ENCODE peak calls at places on chromosome 19, in seven cellular contexts. U is left lung, R is esophagus squamous epithelium, X is SJSA1, B is cardiac muscle cell, Z is mucosa of descending colon, K is PC-9. W is an unnamed sample. For H3K36me3, the result is how much of the 10 kb centered on the place peaks cover.

GRCh38 chr19:33394006-33394722 is 20.7 kb downstream of the CEBPG start:
- DNase-seq in U (peak), R (no peak), X (peak), B (peak), Z (peak), K (no peak), W (no peak)

GRCh38 chr19:18418725-18419194 is 438 bp upstream of the SSBP4 start:
- DNase-seq in U (peak), R (no peak), X (no peak), B (no peak), Z (peak), K (no peak), W (no peak)

GRCh38 chr19:54294539-54294938 is 13.6 kb upstream of the LILRB2 start:
- DNase-seq in U (no peak), R (no peak), X (no peak), B (no peak), Z (no peak), K (no peak), W (no peak)

GRCh38 chr19:3670796-3671679 is 29.2 kb downstream of the PIP5K1C start:
- DNase-seq in U (peak), R (no peak), X (peak), B (peak), Z (no peak), K (no peak), W (no peak)

GRCh38 chr19:31531326-31531725 is 182.1 kb upstream of the TSHZ3 start:
- DNase-seq in U (no peak), R (no peak), X (no peak), B (no peak), Z (no peak), K (no peak), W (no peak)

GRCh38 chr19:4649392-4650094 is 10.2 kb downstream of the TNFAIP8L1 start:
- DNase-seq in U (no peak), R (no peak), X (no peak), B (no peak), Z (no peak), K (no peak), W (no peak)

GRCh38 chr19:32373614-32374295 is 28.3 kb downstream of the ZNF507 start:
- DNase-seq in U (no peak), R (no peak), X (peak), B (peak), Z (no peak), K (peak), W (no peak)

GRCh38 chr19:55152017-55152416 is 3.0 kb upstream of the TNNT1 start:
- DNase-seq in U (no peak), R (no peak), X (no peak), B (no peak), Z (no peak), K (no peak), W (peak)

GRCh38 chr19:28705008-28705407 is 507.9 kb downstream of the UQCRFS1 start:
- DNase-seq in U (no peak), R (no peak), X (peak), B (peak), Z (no peak), K (peak), W (no peak)

GRCh38 chr19:33048806-33049676 is 15.6 kb downstream of the RHPN2 start:
- DNase-seq in U (no peak), R (no peak), X (no peak), B (peak), Z (no peak), K (peak), W (no peak)

GRCh38 chr19:54154603-54155345 is 4.7 kb downstream of the LENG1 start:
- DNase-seq in U (no peak), R (no peak), X (no peak), B (no peak), Z (no peak), K (peak), W (no peak)

GRCh38 chr19:50450369-50451222 is 17.9 kb downstream of the MYBPC2 start:
- DNase-seq in U (peak), R (no peak), X (no peak), B (no peak), Z (no peak), K (no peak), W (no peak)

GRCh38 chr19:2329528-2329927 is 1.0 kb downstream of the SPPL2B start:
- DNase-seq in U (no peak), R (no peak), X (no peak), B (no peak), Z (no peak), K (no peak), W (no peak)

GRCh38 chr19:3510727-3511126 is 4.6 kb downstream of the FZR1 start:
- DNase-seq in U (peak), R (no peak), X (no peak), B (no peak), Z (no peak), K (no peak), W (no peak)

GRCh38 chr19:8654591-8655339 is 24.3 kb downstream of the NFILZ start:
- DNase-seq in U (peak), R (no peak), X (peak), B (peak), Z (peak), K (no peak), W (no peak)

GRCh38 chr19:33878136-33878535 is 81.5 kb downstream of the KCTD15 start:
- DNase-seq in U (no peak), R (no peak), X (no peak), B (no peak), Z (no peak), K (no peak), W (no peak)

GRCh38 chr19:54473983-54474382 is 887 bp upstream of the CDC42EP5 start:
- DNase-seq in U (no peak), R (no peak), X (no peak), B (no peak), Z (no peak), K (no peak), W (no peak)

GRCh38 chr19:3692141-3693029 is 7.9 kb downstream of the PIP5K1C start:
- DNase-seq in U (peak), R (no peak), X (no peak), B (no peak), Z (no peak), K (no peak), W (no peak)

GRCh38 chr19:53511357-53511756 is 26.6 kb upstream of the ZNF331 start:
- DNase-seq in U (no peak), R (no peak), X (no peak), B (no peak), Z (no peak), K (no peak), W (no peak)

GRCh38 chr19:5138606-5139594 is 170.0 kb downstream of the KDM4B start:
- DNase-seq in U (peak), R (no peak), X (peak), B (peak), Z (peak), K (no peak), W (peak)

GRCh38 chr19:6556480-6556879 is 25.7 kb downstream of the TNFSF9 start:
- DNase-seq in U (no peak), R (no peak), X (peak), B (peak), Z (no peak), K (no peak), W (no peak)

GRCh38 chr19:6267552-6268381 is 12.0 kb downstream of the MLLT1 start:
- DNase-seq in U (no peak), R (no peak), X (no peak), B (no peak), Z (no peak), K (no peak), W (no peak)

GRCh38 chr19:7926727-7927604 is 1.0 kb upstream of the CTXN1 start:
- DNase-seq in U (peak), R (no peak), X (no peak), B (no peak), Z (peak), K (no peak), W (no peak)

GRCh38 chr19:45351401-45351952 is 10.9 kb downstream of the KLC3 start:
- DNase-seq in U (no peak), R (no peak), X (no peak), B (no peak), Z (no peak), K (no peak), W (no peak)

GRCh38 chr19:39158646-39159260 is 33.2 kb downstream of the PAK4 start:
- DNase-seq in U (peak), R (no peak), X (no peak), B (no peak), Z (no peak), K (no peak), W (no peak)
- H3K36me3 ChIP-seq in U (under half), R (under half), X (under half), B (under half), Z (under half), K (under half), W (under half)

GRCh38 chr19:46364359-46364758 is 17.5 kb downstream of the PPP5C start:
- DNase-seq in U (no peak), R (no peak), X (no peak), B (no peak), Z (no peak), K (no peak), W (no peak)
- H3K36me3 ChIP-seq in U (under half), R (half or more), X (under half), B (under half), Z (under half), K (under half), W (under half)

DNA sequence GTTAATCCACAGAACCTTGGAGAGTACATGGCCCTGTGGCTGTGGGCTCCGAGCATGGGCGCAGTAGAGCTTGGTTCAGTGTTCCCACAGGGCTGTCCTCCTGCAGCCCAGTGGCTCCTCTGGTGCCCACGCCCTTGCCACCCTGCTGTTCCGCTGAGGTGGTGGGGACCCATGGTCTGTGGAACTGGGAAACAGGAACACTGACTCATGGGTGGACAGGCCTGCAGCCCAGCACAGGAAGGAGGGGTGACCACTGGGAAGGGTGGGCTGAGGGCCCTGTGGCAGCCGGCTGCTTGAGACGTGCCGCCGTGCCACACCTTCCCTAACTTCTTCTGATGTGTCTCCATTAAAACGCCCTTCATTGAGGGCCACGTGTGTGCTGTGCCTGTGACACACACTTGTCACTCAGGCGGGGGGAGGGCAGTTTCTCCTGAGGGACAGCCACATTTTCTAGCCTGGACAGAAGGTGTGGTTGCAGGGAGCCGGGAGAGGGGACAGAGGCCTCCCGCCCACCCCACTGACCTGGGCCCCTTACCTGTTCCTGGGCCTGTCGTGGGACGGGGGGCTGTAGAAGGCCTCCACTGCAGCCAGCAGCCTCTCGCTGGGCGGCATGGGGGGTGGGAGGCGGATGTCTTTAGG is 21.1 kb downstream of the CHERP start:
- DNase-seq in U (no peak), R (no peak), X (no peak), B (no peak), Z (no peak), K (no peak), W (no peak)
- H3K36me3 ChIP-seq in U (under half), R (half or more), X (half or more), B (half or more), Z (under half), K (under half), W (half or more)

GRCh38 chr19:42122691-42123607 is 9.3 kb downstream of the POU2F2 start:
- DNase-seq in U (no peak), R (no peak), X (no peak), B (no peak), Z (no peak), K (no peak), W (no peak)

GRCh38 chr19:42121666-42122069 is 10.6 kb downstream of the POU2F2 start:
- DNase-seq in U (peak), R (no peak), X (peak), B (peak), Z (peak), K (peak), W (no peak)

GRCh38 chr19:42125536-42125935 is 6.7 kb downstream of the POU2F2 start:
- DNase-seq in U (no peak), R (no peak), X (no peak), B (no peak), Z (no peak), K (no peak), W (no peak)

GRCh38 chr19:42124386-42124901 is 7.8 kb downstream of the POU2F2 start:
- DNase-seq in U (no peak), R (no peak), X (no peak), B (no peak), Z (no peak), K (no peak), W (no peak)

GRCh38 chr19:42123765-42124164 is 8.5 kb downstream of the POU2F2 start:
- DNase-seq in U (no peak), R (no peak), X (no peak), B (no peak), Z (no peak), K (no peak), W (no peak)
- H3K36me3 ChIP-seq in U (under half), R (under half), X (under half), B (under half), Z (under half), K (under half), W (under half)

DNA sequence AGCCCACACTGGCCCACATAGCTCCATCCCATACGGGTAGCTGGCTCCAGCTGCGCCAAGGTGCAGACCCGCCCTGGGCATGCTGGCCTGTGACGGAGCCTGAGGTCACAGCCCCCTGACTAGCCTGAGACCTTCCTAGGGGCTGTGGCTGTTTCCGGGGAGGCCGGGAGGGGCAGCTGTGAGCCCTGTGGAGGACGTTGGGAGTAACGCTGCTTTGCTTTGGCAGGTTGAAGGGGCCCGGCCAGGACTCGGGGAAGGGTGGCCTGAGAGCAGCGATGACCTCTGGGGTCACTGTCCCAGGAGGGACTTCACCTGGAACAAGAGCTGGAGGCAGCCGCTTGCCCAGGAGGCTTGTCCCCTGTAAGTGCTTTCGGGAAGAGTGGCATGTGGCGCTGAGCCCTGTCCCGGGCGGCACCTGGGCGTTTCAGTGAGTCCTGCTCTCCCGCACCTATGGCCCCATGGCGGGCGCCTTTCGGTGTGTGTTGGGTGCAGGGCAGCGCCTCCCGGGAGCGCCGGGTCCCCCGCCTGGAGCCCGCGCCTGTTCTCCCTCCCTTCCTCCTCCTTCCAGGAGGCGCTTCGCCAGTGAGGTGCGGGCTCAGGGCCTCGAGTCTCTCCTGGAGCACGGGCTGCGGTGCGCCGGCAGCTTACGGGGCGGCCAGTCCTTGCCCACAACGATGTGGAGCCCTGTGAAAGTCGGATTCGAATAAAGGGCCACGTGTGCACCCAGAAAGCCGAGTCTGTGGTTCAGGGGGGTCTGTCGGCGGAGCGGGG is 1.1 kb upstream of the FAM174C start:
- DNase-seq in U (no peak), R (no peak), X (no peak), B (no peak), Z (no peak), K (no peak), W (no peak)
- H3K36me3 ChIP-seq in U (under half), R (half or more), X (half or more), B (under half), Z (under half), K (under half), W (half or more)

DNA sequence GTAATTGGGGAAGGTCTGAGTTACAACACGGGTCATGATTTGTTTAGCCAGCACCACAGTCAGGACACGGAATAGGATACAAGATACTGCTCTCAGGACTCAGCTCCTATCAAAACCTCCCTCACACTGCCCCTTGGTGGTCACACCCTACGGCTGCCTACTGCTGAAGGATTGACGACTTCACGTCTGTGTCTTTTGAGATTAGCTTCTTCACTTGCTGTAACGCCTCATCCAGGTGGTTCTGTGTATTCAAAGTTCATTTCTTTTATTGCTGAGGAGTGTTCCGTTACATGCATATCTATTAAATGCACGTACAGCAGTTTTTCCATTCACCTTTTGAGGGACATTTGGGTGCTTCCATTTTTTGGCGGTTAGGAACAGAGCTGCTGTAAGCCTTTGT is 46.3 kb downstream of the URI1 start:
- DNase-seq in U (no peak), R (no peak), X (no peak), B (no peak), Z (no peak), K (no peak), W (no peak)
- H3K36me3 ChIP-seq in U (under half), R (half or more), X (under half), B (under half), Z (under half), K (under half), W (half or more)

GRCh38 chr19:14410054-14410774 is 8.9 kb downstream of the DDX39A start:
- DNase-seq in U (no peak), R (no peak), X (no peak), B (no peak), Z (peak), K (no peak), W (no peak)
- H3K36me3 ChIP-seq in U (under half), R (half or more), X (half or more), B (under half), Z (under half), K (under half), W (half or more)

DNA sequence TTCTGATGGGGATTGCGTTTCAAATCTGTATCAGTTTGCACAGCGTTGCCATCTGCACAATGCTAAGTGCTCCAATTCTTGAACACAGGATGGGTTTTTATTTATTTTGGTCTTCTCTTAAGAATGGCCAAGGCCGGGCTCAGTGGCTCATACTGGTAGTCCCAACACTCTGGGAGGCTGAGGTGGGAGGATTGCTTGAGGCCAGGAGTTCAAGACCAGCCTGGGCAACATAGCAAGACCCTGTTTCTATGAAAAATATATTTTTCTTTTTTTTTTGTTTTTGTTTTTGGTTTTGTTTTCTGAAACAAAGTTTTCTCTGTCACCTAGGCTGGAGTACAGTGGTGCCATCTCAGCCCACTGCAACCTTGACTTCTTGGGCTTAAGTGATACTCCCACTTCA is 5.5 kb upstream of the YJEFN3 start:
- DNase-seq in U (no peak), R (no peak), X (no peak), B (no peak), Z (no peak), K (no peak), W (no peak)
- H3K36me3 ChIP-seq in U (under half), R (half or more), X (under half), B (under half), Z (under half), K (under half), W (under half)

DNA sequence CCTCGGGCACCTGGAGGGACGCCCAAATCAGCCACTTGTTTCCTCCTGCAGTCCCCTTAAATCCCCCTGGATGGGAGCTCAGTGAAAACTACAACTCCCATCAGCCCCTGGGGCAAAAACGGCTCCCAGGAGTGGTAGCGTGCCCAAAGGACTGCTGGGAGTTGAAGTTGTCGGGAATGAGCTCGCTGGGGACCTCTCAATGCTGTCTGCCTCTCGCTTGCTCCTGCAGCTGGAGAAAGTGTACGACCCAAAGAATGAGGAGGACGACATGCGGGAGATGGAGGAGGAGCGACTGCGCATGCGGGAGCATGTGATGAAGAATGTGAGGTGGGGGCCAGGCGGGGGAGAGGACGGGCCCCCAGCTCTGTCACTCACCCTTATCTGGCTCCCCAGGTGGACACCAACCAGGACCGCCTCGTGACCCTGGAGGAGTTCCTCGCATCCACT is 14.7 kb upstream of the DHDH start:
- DNase-seq in U (no peak), R (no peak), X (no peak), B (no peak), Z (no peak), K (no peak), W (no peak)
- H3K36me3 ChIP-seq in U (under half), R (half or more), X (half or more), B (under half), Z (under half), K (under half), W (under half)

DNA sequence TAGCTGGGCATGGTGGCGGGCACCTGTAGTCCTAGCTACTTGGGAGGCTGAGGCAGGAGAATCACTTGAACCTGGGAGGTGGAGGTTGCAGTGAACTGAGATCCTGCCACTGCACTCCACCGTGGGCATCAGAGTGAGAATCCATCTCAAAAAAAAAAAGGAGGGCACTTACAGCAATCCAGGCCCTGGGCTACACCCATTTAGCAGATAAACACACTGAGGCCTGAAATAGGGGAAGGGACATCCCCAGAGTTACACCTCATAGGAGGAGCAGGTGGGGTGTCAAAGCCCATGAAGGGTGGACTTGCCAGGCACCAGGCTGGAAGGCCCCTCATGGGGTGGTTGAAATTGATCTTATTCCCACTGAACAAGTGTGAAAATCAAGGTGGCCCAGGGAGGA is 13.9 kb upstream of the PLAUR start:
- DNase-seq in U (no peak), R (no peak), X (no peak), B (no peak), Z (no peak), K (no peak), W (no peak)
- H3K36me3 ChIP-seq in U (under half), R (under half), X (under half), B (under half), Z (under half), K (under half), W (under half)